ENCODE peak calls at places on chromosomes 2 and 18, in five cellular contexts. E, Z, S, N and J are unnamed samples.

GRCh38 chr2:240795916-240796510 is 24.0 kb downstream of the KIF1A start:
- DNase-seq in Z (no peak), E (no peak), N (no peak), S (peak), J (no peak)

GRCh38 chr2:218383892-218384519 is 1.9 kb downstream of the SLC11A1 start:
- DNase-seq in S (no peak), E (no peak), N (no peak), Z (no peak), J (peak)

GRCh38 chr2:20250436-20250835 is 25.5 kb upstream of the SDC1 start:
- DNase-seq in E (no peak), N (no peak), Z (no peak), S (no peak), J (no peak)

GRCh38 chr2:220855296-220855695 is 716.8 kb downstream of the EPHA4 start:
- DNase-seq in E (peak), N (no peak), S (no peak), Z (no peak), J (no peak)

GRCh38 chr2:179751184-179751809 is 110.1 kb downstream of the ZNF385B start:
- DNase-seq in Z (no peak), N (peak), E (peak), S (no peak), J (no peak)

GRCh38 chr2:18105929-18106328 is 227.5 kb downstream of the KCNS3 start:
- DNase-seq in E (no peak), Z (no peak), N (no peak), S (no peak), J (no peak)

GRCh38 chr2:236768393-236769140 is 198.9 kb downstream of the ACKR3 start:
- DNase-seq in N (no peak), Z (no peak), E (peak), S (no peak), J (no peak)

GRCh38 chr2:179264238-179265081 is at the start of gene SESTD1:
- DNase-seq in N (peak), S (peak), E (peak), Z (peak), J (peak)

GRCh38 chr2:68765739-68766377 is 31.2 kb downstream of the ARHGAP25 start:
- DNase-seq in E (peak), N (no peak), S (no peak), Z (no peak), J (no peak)

GRCh38 chr2:236785611-236786057 is 216.0 kb downstream of the ACKR3 start:
- DNase-seq in N (peak), E (no peak), Z (no peak), S (no peak), J (no peak)

GRCh38 chr2:145874466-145874865 is 1354.5 kb upstream of the ZEB2 start:
- DNase-seq in N (no peak), E (peak), S (no peak), Z (no peak), J (no peak)

GRCh38 chr2:212052412-212053159 is 486.0 kb downstream of the ERBB4 start:
- DNase-seq in Z (no peak), N (no peak), S (no peak), E (peak), J (no peak)

GRCh38 chr2:110106642-110107041 is 9.0 kb downstream of the MALL start:
- DNase-seq in Z (no peak), N (no peak), S (no peak), E (peak), J (no peak)

GRCh38 chr2:158600155-158600802 is 143.5 kb downstream of the PKP4 start:
- DNase-seq in S (peak), Z (no peak), N (peak), E (peak), J (no peak)

GRCh38 chr18:44507729-44508325 is 172.9 kb upstream of the SETBP1 start:
- DNase-seq in S (peak), N (peak), Z (no peak), E (no peak), J (no peak)

GRCh38 chr2:241540766-241541561 is 17.6 kb upstream of the BOK start:
- DNase-seq in S (peak), N (peak), Z (peak), E (no peak), J (no peak)

GRCh38 chr18:61820842-61821241 is 72.0 kb downstream of the RNF152 start:
- DNase-seq in N (no peak), E (peak), S (no peak), Z (no peak), J (no peak)

GRCh38 chr18:26655010-26655613 is 106.8 kb upstream of the KCTD1 start:
- DNase-seq in N (no peak), E (no peak), S (no peak), Z (no peak), J (no peak)

GRCh38 chr2:15145046-15145817 is 415.9 kb downstream of the NBAS start:
- DNase-seq in E (no peak), Z (no peak), N (no peak), S (no peak), J (no peak)

GRCh38 chr2:216119144-216119543 is 10.0 kb downstream of the XRCC5 start:
- DNase-seq in E (no peak), S (no peak), N (no peak), Z (no peak), J (no peak)

GRCh38 chr2:28691774-28692281 is 59.8 kb upstream of the PPP1CB start:
- DNase-seq in E (peak), N (no peak), S (peak), Z (no peak), J (no peak)

GRCh38 chr2:216911886-216912285 is 52.0 kb upstream of the TNP1 start:
- DNase-seq in S (no peak), Z (no peak), N (no peak), E (peak), J (no peak)

GRCh38 chr2:106555053-106555452 is 67.9 kb downstream of the CD8B2 start:
- DNase-seq in Z (no peak), N (no peak), E (no peak), S (no peak), J (no peak)

GRCh38 chr2:38580237-38580636 is 22.5 kb downstream of the HNRNPLL start:
- DNase-seq in N (no peak), Z (no peak), S (no peak), E (no peak), J (no peak)

GRCh38 chr18:24043403-24043802 is 28.8 kb downstream of the TTC39C start:
- DNase-seq in E (no peak), N (no peak), Z (no peak), S (no peak), J (no peak)

GRCh38 chr2:160482673-160483072 is 10.9 kb downstream of the RBMS1 start:
- DNase-seq in N (peak), S (no peak), E (no peak), Z (no peak), J (no peak)

GRCh38 chr2:207227062-207227748 is 61.5 kb upstream of the KLF7 start:
- DNase-seq in Z (no peak), S (peak), N (no peak), E (peak), J (peak)

GRCh38 chr2:76464310-76464709 is 753.6 kb upstream of the GCFC2 start:
- DNase-seq in Z (no peak), S (no peak), E (no peak), N (peak), J (no peak)

GRCh38 chr2:234142530-234142929 is 92.0 kb downstream of the SPP2 start:
- DNase-seq in Z (no peak), N (no peak), E (peak), S (no peak), J (no peak)

GRCh38 chr2:96533292-96534073 is 3.1 kb upstream of the ARID5A start:
- DNase-seq in Z (no peak), S (peak), E (peak), N (no peak), J (no peak)

GRCh38 chr2:196836440-196836839 is 27.3 kb upstream of the C2orf66 start:
- DNase-seq in N (no peak), E (peak), S (no peak), Z (no peak), J (no peak)

GRCh38 chr2:105977212-105977611 is 216.9 kb downstream of the UXS1 start:
- DNase-seq in N (peak), E (peak), S (no peak), Z (no peak), J (no peak)

GRCh38 chr2:133566967-133567645 is 1.2 kb downstream of the NCKAP5 start:
- DNase-seq in Z (no peak), N (peak), E (peak), S (peak), J (no peak)

GRCh38 chr2:50556934-50557575 is 474.9 kb downstream of the NRXN1 start:
- DNase-seq in S (no peak), N (peak), E (peak), Z (no peak), J (no peak)
- H3K27ac ChIP-seq in S (no peak), N (no peak), E (no peak), Z (no peak), J (no peak)

DNA sequence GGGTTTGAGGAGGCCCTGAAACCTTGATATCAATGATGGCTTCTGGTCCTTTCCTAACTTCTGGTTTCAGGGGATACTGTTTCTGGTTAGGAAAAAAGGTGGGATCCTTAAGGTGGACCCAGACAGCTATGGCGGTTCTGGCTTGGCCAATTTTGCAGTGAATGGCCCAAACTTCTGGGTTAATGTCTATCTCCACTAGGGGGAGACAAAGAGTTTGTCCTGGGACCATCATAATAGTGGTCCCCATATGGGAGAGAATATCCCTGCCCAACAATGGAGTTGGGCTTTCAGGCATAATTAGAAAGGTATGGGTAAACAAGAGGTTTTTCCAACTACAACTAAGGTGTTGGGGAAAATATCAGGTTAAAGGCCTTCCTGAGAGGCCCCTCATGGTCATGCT is 273.5 kb downstream of the CALCRL start:
- DNase-seq in S (no peak), Z (no peak), E (no peak), N (no peak), J (no peak)
- H3K27ac ChIP-seq in S (no peak), Z (no peak), E (no peak), N (no peak), J (no peak)

DNA sequence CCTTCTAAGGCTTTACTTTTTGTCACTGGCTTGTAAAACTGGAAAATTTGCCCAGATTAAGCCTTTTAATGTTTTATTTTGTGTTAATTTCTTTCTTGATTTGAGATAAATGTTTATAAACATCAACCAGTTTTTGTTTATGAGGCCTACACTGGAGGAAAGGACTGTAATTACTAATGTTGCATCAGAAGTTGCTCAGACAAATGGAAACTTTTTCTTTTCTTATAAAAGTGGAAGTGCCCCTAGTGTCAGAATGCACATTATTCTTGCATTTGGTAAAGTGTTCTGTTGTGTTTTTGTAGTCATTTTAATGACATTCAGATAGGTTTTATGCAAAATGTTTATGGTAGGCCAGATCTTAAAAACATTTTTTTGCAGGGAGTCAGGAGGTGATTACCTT is 25.3 kb downstream of the LCLAT1 start:
- DNase-seq in N (no peak), S (no peak), E (no peak), Z (no peak), J (no peak)
- H3K27ac ChIP-seq in N (no peak), S (peak), E (no peak), Z (no peak), J (no peak)

GRCh38 chr2:182946949-182947348 is 80.5 kb upstream of the FRZB start:
- DNase-seq in S (no peak), E (peak), N (peak), Z (no peak), J (no peak)

GRCh38 chr2:182943339-182943738 is 76.9 kb upstream of the FRZB start:
- DNase-seq in E (no peak), S (no peak), Z (no peak), N (no peak), J (no peak)

GRCh38 chr2:182941121-182941713 is 74.8 kb upstream of the FRZB start:
- DNase-seq in E (no peak), S (no peak), Z (no peak), N (no peak), J (no peak)

GRCh38 chr2:182941939-182942338 is 75.5 kb upstream of the FRZB start:
- DNase-seq in E (peak), S (no peak), Z (no peak), N (no peak), J (no peak)

GRCh38 chr2:182942756-182943155 is 76.3 kb upstream of the FRZB start:
- DNase-seq in Z (no peak), E (no peak), S (no peak), N (no peak), J (no peak)
- H3K27ac ChIP-seq in Z (no peak), E (no peak), S (no peak), N (no peak), J (no peak)

GRCh38 chr18:50350699-50351098 is 24.1 kb upstream of the SKA1 start:
- DNase-seq in Z (no peak), N (no peak), E (no peak), S (no peak), J (no peak)
- H3K27ac ChIP-seq in Z (no peak), N (no peak), E (no peak), S (no peak), J (no peak)

GRCh38 chr18:2994190-2994589 is 18.8 kb downstream of the LPIN2 start:
- DNase-seq in S (no peak), E (no peak), Z (no peak), N (no peak), J (no peak)

GRCh38 chr18:2994603-2995432 is 18.1 kb downstream of the LPIN2 start:
- DNase-seq in E (no peak), N (no peak), Z (peak), S (no peak), J (no peak)

GRCh38 chr18:2998644-2999043 is 14.3 kb downstream of the LPIN2 start:
- DNase-seq in N (no peak), E (no peak), S (no peak), Z (no peak), J (no peak)

GRCh38 chr18:2997846-2998599 is 14.9 kb downstream of the LPIN2 start:
- DNase-seq in N (no peak), Z (no peak), S (no peak), E (no peak), J (no peak)

DNA sequence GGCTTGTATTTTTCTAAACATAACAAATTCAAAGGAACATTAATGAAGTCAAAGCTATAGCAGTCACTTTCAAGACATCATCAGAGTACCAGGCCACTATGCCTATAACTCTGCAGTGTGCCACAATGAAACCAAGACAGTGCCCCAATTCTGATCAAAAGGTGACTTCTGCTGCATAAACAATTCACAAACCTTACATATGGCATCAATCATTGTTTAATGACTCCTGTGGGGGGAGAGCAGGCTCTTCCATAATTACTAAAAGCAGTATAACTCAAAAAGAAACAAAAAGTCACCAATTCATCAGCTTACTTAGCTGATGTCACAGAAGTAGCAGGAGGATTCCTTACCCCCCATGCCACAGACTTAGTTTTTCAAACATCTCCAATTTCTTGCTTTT is 15.5 kb downstream of the LPIN2 start:
- DNase-seq in E (no peak), N (no peak), Z (no peak), S (no peak), J (no peak)
- H3K27ac ChIP-seq in E (no peak), N (no peak), Z (no peak), S (peak), J (peak)